ENCODE peak calls at places on chromosome 2, in six cellular contexts. One of them, this sample, is unnamed.
A peak's percentile ranks its signal among the peaks of the same experiment; 100 is the strongest.

GRCh38 chr2:234993547-234993981 is 41.7 kb downstream of the SH3BP4 start:
- DNase-seq in amygdala: no peak
- DNase-seq in astrocyte of the spinal cord: no peak
- DNase-seq in ACHN: no peak
- DNase-seq in A172: no peak
- DNase-seq in mucosa of gallbladder: no peak
- DNase-seq in this sample: no peak

GRCh38 chr2:98472961-98473746 is 28.5 kb downstream of the INPP4A start:
- DNase-seq in mucosa of gallbladder: no peak
- DNase-seq in A172: no peak
- DNase-seq in ACHN: no peak
- DNase-seq in astrocyte of the spinal cord: no peak
- DNase-seq in amygdala: no peak
- DNase-seq in this sample: no peak

GRCh38 chr2:36367497-36368353 is 12.1 kb downstream of the CRIM1 start:
- DNase-seq in amygdala: no peak
- DNase-seq in astrocyte of the spinal cord: no peak
- DNase-seq in ACHN: no peak
- DNase-seq in mucosa of gallbladder: no peak
- DNase-seq in A172: peak; percentile 59
- DNase-seq in this sample: no peak

GRCh38 chr2:11532434-11533055 is 1.3 kb upstream of the GREB1 start:
- DNase-seq in astrocyte of the spinal cord: no peak
- DNase-seq in mucosa of gallbladder: no peak
- DNase-seq in A172: peak; percentile 29
- DNase-seq in amygdala: no peak
- DNase-seq in ACHN: no peak
- DNase-seq in this sample: no peak

GRCh38 chr2:113823729-113824595 is 65.9 kb upstream of the ACTR3 start:
- DNase-seq in A172: no peak
- DNase-seq in mucosa of gallbladder: no peak
- DNase-seq in astrocyte of the spinal cord: no peak
- DNase-seq in ACHN: no peak
- DNase-seq in amygdala: no peak
- DNase-seq in this sample: no peak

GRCh38 chr2:43021791-43022500 is 204.5 kb downstream of the ZFP36L2 start:
- DNase-seq in A172: no peak
- DNase-seq in astrocyte of the spinal cord: no peak
- DNase-seq in amygdala: peak; percentile 74
- DNase-seq in ACHN: no peak
- DNase-seq in mucosa of gallbladder: peak; percentile 56
- DNase-seq in this sample: no peak

GRCh38 chr2:18599509-18600254 is 10.3 kb upstream of the NT5C1B start:
- DNase-seq in amygdala: no peak
- DNase-seq in astrocyte of the spinal cord: no peak
- DNase-seq in A172: no peak
- DNase-seq in ACHN: no peak
- DNase-seq in mucosa of gallbladder: no peak
- DNase-seq in this sample: no peak

GRCh38 chr2:173264603-173265366 is 89.9 kb upstream of the CDCA7 start:
- DNase-seq in A172: no peak
- DNase-seq in ACHN: no peak
- DNase-seq in mucosa of gallbladder: peak; percentile 18
- DNase-seq in amygdala: no peak
- DNase-seq in astrocyte of the spinal cord: no peak
- DNase-seq in this sample: no peak

GRCh38 chr2:19682493-19682892 is 219.3 kb downstream of the TTC32 start:
- DNase-seq in mucosa of gallbladder: no peak
- DNase-seq in astrocyte of the spinal cord: no peak
- DNase-seq in A172: no peak
- DNase-seq in ACHN: peak; percentile 86
- DNase-seq in amygdala: no peak
- DNase-seq in this sample: no peak

This sample was measured in esophagus muscularis mucosa.